ENCODE peak calls at places on chromosomes 11 and 22, in seven cellular contexts. B, X, S, Z, Q, P and L are unnamed samples.
A peak's percentile ranks its signal among the peaks of the same experiment; 100 is the strongest.

GRCh38 chr22:30305906-30306628 is 16.8 kb upstream of the CASTOR1 start:
- DNase-seq in B (no peak), X (no peak), S (no peak), Z (peak; percentile 30), Q (peak; percentile 42), P (no peak), L (no peak)

GRCh38 chr22:32617271-32617670 is 142.7 kb downstream of the FBXO7 start:
- DNase-seq in B (no peak), X (no peak), S (no peak), Z (peak; percentile 81), Q (no peak), P (no peak), L (no peak)

GRCh38 chr11:63937713-63938480 is 905 bp upstream of the NAA40 start:
- DNase-seq in B (no peak), X (no peak), S (no peak), Z (no peak), Q (peak; percentile 24), P (peak; percentile 32), L (no peak)

GRCh38 chr11:115745545-115746265 is 241.5 kb upstream of the CADM1 start:
- DNase-seq in B (no peak), X (no peak), S (no peak), Z (no peak), Q (no peak), P (no peak), L (no peak)

GRCh38 chr11:77154381-77155081 is 26.5 kb downstream of the MYO7A start:
- DNase-seq in B (no peak), X (peak; percentile 65), S (no peak), Z (no peak), Q (peak; percentile 78), P (no peak), L (no peak)

GRCh38 chr11:134332189-134332631 is 422 bp downstream of the GLB1L2 start:
- DNase-seq in B (no peak), X (no peak), S (no peak), Z (no peak), Q (no peak), P (peak; percentile 53), L (peak; percentile 39)

GRCh38 chr11:35796542-35796941 is 134.0 kb downstream of the TRIM44 start:
- DNase-seq in B (no peak), X (no peak), S (no peak), Z (peak; percentile 66), Q (no peak), P (no peak), L (peak; percentile 94)

GRCh38 chr11:118239509-118239908 is 12.7 kb downstream of the MPZL3 start:
- DNase-seq in B (no peak), X (no peak), S (no peak), Z (no peak), Q (no peak), P (no peak), L (no peak)

GRCh38 chr11:66844496-66845142 is 1.4 kb downstream of the RCE1 start:
- DNase-seq in B (peak; percentile 47), X (no peak), S (no peak), Z (no peak), Q (no peak), P (no peak), L (no peak)

GRCh38 chr11:119218141-119218878 is 12.2 kb downstream of the CBL start:
- DNase-seq in B (no peak), X (no peak), S (no peak), Z (peak; percentile 99), Q (no peak), P (no peak), L (peak; percentile 31)

GRCh38 chr11:129418039-129418438 is 42.4 kb downstream of the BARX2 start:
- DNase-seq in B (no peak), X (no peak), S (no peak), Z (no peak), Q (no peak), P (peak; percentile 42), L (no peak)

GRCh38 chr22:24482998-24483397 is 12.1 kb upstream of the UPB1 start:
- DNase-seq in B (no peak), X (no peak), S (no peak), Z (no peak), Q (no peak), P (no peak), L (no peak)

GRCh38 chr11:7677801-7678201 is 4.5 kb upstream of the CYB5R2 start:
- DNase-seq in B (no peak), X (no peak), S (no peak), Z (peak; percentile 51), Q (no peak), P (no peak), L (peak; percentile 40)

GRCh38 chr22:40247976-40248375 is 70.3 kb downstream of the TNRC6B start:
- DNase-seq in B (no peak), X (no peak), S (no peak), Z (no peak), Q (no peak), P (peak; percentile 28), L (no peak)

GRCh38 chr11:117199916-117200812 is 994 bp downstream of the TAGLN start:
- DNase-seq in B (peak; percentile 26), X (no peak), S (no peak), Z (no peak), Q (no peak), P (no peak), L (no peak)

GRCh38 chr11:117197516-117198456 is 1.4 kb upstream of the TAGLN start:
- DNase-seq in B (peak; percentile 47), X (no peak), S (peak; percentile 94), Z (no peak), Q (no peak), P (peak; percentile 71), L (no peak)

GRCh38 chr11:117197006-117197405 is 2.2 kb upstream of the TAGLN start:
- DNase-seq in B (peak; percentile 16), X (no peak), S (no peak), Z (no peak), Q (no peak), P (no peak), L (no peak)

GRCh38 chr11:117199061-117199915 is at the start of gene TAGLN:
- DNase-seq in B (peak; percentile 67), X (peak; percentile 87), S (peak; percentile 98), Z (peak; percentile 93), Q (no peak), P (peak; percentile 76), L (peak; percentile 53)

DNA sequence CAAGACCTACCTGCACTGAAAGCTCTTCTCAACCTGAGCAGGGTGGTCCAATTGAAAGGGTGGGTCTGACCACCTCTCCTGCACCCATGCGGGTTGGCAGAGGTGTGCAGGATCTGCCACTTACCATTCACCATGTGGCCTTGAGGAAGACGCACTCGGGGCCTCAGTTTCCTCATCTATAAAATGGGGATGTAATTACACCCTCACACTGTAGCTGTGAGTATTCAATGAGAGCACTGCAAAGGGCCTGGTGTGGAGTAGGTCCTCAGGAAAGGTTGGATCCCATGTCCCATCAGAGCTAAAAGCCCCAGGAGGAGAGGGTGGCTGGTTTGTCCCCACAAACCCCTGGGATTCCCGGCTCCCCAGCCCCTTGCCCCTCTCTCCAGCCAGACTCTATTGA is 557 bp upstream of the TAGLN start:
- DNase-seq in B (peak; percentile 20), X (no peak), S (no peak), Z (no peak), Q (no peak), P (no peak), L (no peak)
- H3K4me3 ChIP-seq in B (peak overlapping the region; percentile 38), X (peak overlapping the region; percentile 70), S (peak overlapping the region; percentile 96), Z (peak overlapping the region; percentile 87), Q (no peak overlapping the region), P (no peak overlapping the region), L (no peak overlapping the region)

GRCh38 chr11:65616575-65617001 is 1.0 kb downstream of the PCNX3 start:
- DNase-seq in B (no peak), X (no peak), S (peak; percentile 66), Z (no peak), Q (no peak), P (no peak), L (no peak)
- H3K27ac ChIP-seq in B (peak overlapping the region; percentile 95), X (peak overlapping the region; percentile 88), S (peak overlapping the region; percentile 91), Z (peak overlapping the region; percentile 77), Q (peak overlapping the region; percentile 54), P (peak overlapping the region; percentile 98), L (peak overlapping the region; percentile 90)

GRCh38 chr11:126419801-126420729 is 64.6 kb downstream of the ST3GAL4 start:
- DNase-seq in B (peak; percentile 40), X (no peak), S (no peak), Z (no peak), Q (peak; percentile 30), P (no peak), L (no peak)

GRCh38 chr11:126421243-126421642 is 65.8 kb downstream of the ST3GAL4 start:
- DNase-seq in B (peak; percentile 16), X (peak; percentile 69), S (no peak), Z (no peak), Q (no peak), P (no peak), L (no peak)

GRCh38 chr11:126423154-126423553 is 67.7 kb downstream of the ST3GAL4 start:
- DNase-seq in B (no peak), X (no peak), S (no peak), Z (no peak), Q (no peak), P (peak; percentile 58), L (no peak)

GRCh38 chr11:126422446-126422845 is 67.0 kb downstream of the ST3GAL4 start:
- DNase-seq in B (no peak), X (no peak), S (no peak), Z (no peak), Q (no peak), P (no peak), L (no peak)

DNA sequence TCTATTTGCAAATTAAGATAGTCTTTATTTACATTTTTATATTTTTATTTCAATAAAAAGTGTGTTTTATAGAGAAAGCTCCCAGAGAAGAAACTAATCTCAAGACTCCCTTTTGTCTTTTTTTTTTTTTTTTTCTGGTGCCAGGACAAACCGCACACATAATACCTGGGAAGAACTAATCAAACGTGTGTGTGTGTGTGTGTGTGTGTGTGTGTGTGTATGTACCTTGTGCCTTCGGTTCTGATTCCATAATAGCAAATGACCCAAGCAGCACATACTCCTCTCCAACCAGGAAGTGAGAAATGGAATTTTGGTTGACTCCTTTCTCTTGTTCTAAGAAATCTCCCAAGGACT is 65.2 kb downstream of the ST3GAL4 start:
- DNase-seq in B (no peak), X (no peak), S (no peak), Z (no peak), Q (no peak), P (no peak), L (no peak)
- H3K27me3 ChIP-seq in B (no peaks in the 10 kb centered on the region), X (no peaks in the 10 kb centered on the region), S (no peaks in the 10 kb centered on the region), Z (no peaks in the 10 kb centered on the region), Q (no peaks in the 10 kb centered on the region), P (no peaks in the 10 kb centered on the region), L (no peaks in the 10 kb centered on the region)

GRCh38 chr11:39809833-39810232 is 1649.6 kb downstream of the LRRC4C start:
- DNase-seq in B (no peak), X (no peak), S (no peak), Z (no peak), Q (no peak), P (no peak), L (no peak)

GRCh38 chr11:39807904-39808303 is 1651.5 kb downstream of the LRRC4C start:
- DNase-seq in B (no peak), X (no peak), S (no peak), Z (no peak), Q (no peak), P (no peak), L (no peak)

GRCh38 chr11:39810358-39810757 is 1649.1 kb downstream of the LRRC4C start:
- DNase-seq in B (no peak), X (no peak), S (no peak), Z (no peak), Q (no peak), P (no peak), L (no peak)

DNA sequence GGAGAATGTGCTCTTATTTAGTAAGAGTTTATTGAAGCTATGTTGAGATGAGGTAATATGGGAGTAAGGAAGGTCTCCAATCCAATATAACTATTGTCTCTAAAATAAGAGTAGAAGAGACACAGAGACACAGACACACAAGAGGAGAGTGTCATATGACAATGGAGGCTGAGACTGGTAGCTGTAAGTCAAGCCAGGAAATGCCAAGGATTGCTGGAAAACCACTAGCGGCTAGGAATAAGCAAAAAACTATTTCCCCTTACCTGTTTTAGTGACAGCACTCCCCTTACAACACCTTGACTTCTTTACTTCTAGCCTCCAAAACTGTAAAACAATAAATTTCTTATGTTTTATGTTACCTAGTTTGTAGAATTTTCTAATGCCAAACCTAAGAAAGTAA is 1652.8 kb downstream of the LRRC4C start:
- DNase-seq in B (no peak), X (no peak), S (no peak), Z (no peak), Q (no peak), P (no peak), L (no peak)
- H3K4me3 ChIP-seq in B (no peak overlapping the region), X (no peak overlapping the region), S (no peak overlapping the region), Z (no peak overlapping the region), Q (no peak overlapping the region), P (no peak overlapping the region), L (no peak overlapping the region)